ENCODE peak calls at places on chromosomes 2 and 18, in nine cellular contexts. U, E, X, J, K, I, L, Y and Q are unnamed samples.
A peak's percentile ranks its signal among the peaks of the same experiment; 100 is the strongest.

GRCh38 chr2:3094999-3095958 is 282.3 kb downstream of the EIPR1 start:
- DNase-seq in U (peak; percentile 6), E (no peak), J (no peak), X (no peak), L (no peak), Y (no peak), K (no peak), I (no peak), Q (no peak)

GRCh38 chr2:30628341-30628740 is 178.9 kb downstream of the CAPN13 start:
- DNase-seq in Y (no peak), U (no peak), L (no peak), J (no peak), K (no peak), E (no peak), X (no peak), I (no peak), Q (no peak)

GRCh38 chr2:52676056-52676455 is 1091.5 kb upstream of the CHAC2 start:
- DNase-seq in Y (no peak), L (no peak), J (no peak), E (no peak), X (no peak), K (no peak), U (no peak), I (no peak), Q (no peak)

GRCh38 chr18:23538040-23538439 is 34.7 kb downstream of the RMC1 start:
- DNase-seq in I (no peak), K (no peak), X (no peak), E (no peak), J (no peak), Y (no peak), U (no peak), L (no peak), Q (no peak)

GRCh38 chr2:54634564-54635511 is 88.6 kb upstream of the EML6 start:
- DNase-seq in U (peak; percentile 71), L (peak; percentile 22), J (no peak), K (no peak), I (peak; percentile 44), E (no peak), Y (no peak), X (peak; percentile 61), Q (no peak)

GRCh38 chr2:240815761-240816583 is 4.0 kb downstream of the KIF1A start:
- DNase-seq in U (no peak), K (no peak), L (no peak), I (no peak), Y (no peak), E (no peak), X (no peak), J (no peak), Q (no peak)

GRCh38 chr18:73283788-73284187 is 416.0 kb upstream of the NETO1 start:
- DNase-seq in U (no peak), L (no peak), E (no peak), J (no peak), X (no peak), Y (no peak), I (no peak), K (no peak), Q (no peak)

GRCh38 chr18:7177131-7177744 is 53.7 kb upstream of the LRRC30 start:
- DNase-seq in L (no peak), X (peak; percentile 61), K (no peak), U (peak; percentile 91), I (no peak), J (no peak), E (no peak), Y (peak; percentile 41), Q (no peak)

GRCh38 chr2:70461414-70461813 is 92.2 kb downstream of the TGFA start:
- DNase-seq in K (no peak), X (no peak), I (no peak), E (no peak), U (no peak), L (no peak), J (no peak), Y (no peak), Q (no peak)

GRCh38 chr2:83081835-83082522 is 1377.1 kb downstream of the SUCLG1 start:
- DNase-seq in U (no peak), E (no peak), X (no peak), I (no peak), J (no peak), K (no peak), L (no peak), Y (no peak), Q (no peak)

GRCh38 chr18:60471652-60472051 is 99.1 kb upstream of the MC4R start:
- DNase-seq in K (no peak), L (no peak), I (no peak), E (no peak), X (no peak), U (no peak), J (no peak), Y (no peak), Q (no peak)

GRCh38 chr2:17309741-17310339 is 208.4 kb downstream of the RAD51AP2 start:
- DNase-seq in X (no peak), Y (no peak), J (no peak), U (peak; percentile 58), K (no peak), E (no peak), L (peak; percentile 15), I (no peak), Q (no peak)

GRCh38 chr2:200985806-200986205 is 22.3 kb upstream of the ORC2 start:
- DNase-seq in E (no peak), Y (no peak), I (no peak), K (no peak), J (no peak), L (no peak), X (no peak), U (no peak), Q (no peak)

GRCh38 chr2:25380586-25381360 is 39.0 kb upstream of the DNMT3A start:
- DNase-seq in J (no peak), U (peak; percentile 45), I (no peak), K (no peak), X (no peak), L (peak; percentile 35), Y (no peak), E (no peak), Q (no peak)

GRCh38 chr2:28390241-28390856 is 2.3 kb upstream of the FOSL2 start:
- DNase-seq in X (peak; percentile 88), L (peak; percentile 90), I (peak; percentile 88), Y (peak; percentile 93), U (peak; percentile 88), E (peak; percentile 78), K (peak; percentile 51), J (peak; percentile 66), Q (peak; percentile 80)

GRCh38 chr2:175806115-175806470 is 196.0 kb downstream of the LNPK start:
- DNase-seq in Y (no peak), L (no peak), E (no peak), K (no peak), J (no peak), I (no peak), U (no peak), X (no peak), Q (no peak)

GRCh38 chr2:16622399-16622968 is 43.1 kb downstream of the CYRIA start:
- DNase-seq in U (no peak), X (no peak), L (no peak), I (no peak), Y (no peak), J (no peak), K (no peak), E (no peak), Q (no peak)

GRCh38 chr18:3264362-3264761 is 2.4 kb downstream of the MYL12B start:
- DNase-seq in K (no peak), L (peak; percentile 35), U (no peak), I (no peak), X (no peak), J (no peak), E (no peak), Y (no peak), Q (no peak)
- H3K4me3 ChIP-seq in K (no peak overlapping the region), L (peak overlapping the region; percentile 92), U (no peak overlapping the region), I (peak overlapping the region; percentile 10), X (peak overlapping the region; percentile 95), J (peak overlapping the region; percentile 96), E (no peak overlapping the region), Y (no peak overlapping the region), Q (peak overlapping the region; percentile 11)

DNA sequence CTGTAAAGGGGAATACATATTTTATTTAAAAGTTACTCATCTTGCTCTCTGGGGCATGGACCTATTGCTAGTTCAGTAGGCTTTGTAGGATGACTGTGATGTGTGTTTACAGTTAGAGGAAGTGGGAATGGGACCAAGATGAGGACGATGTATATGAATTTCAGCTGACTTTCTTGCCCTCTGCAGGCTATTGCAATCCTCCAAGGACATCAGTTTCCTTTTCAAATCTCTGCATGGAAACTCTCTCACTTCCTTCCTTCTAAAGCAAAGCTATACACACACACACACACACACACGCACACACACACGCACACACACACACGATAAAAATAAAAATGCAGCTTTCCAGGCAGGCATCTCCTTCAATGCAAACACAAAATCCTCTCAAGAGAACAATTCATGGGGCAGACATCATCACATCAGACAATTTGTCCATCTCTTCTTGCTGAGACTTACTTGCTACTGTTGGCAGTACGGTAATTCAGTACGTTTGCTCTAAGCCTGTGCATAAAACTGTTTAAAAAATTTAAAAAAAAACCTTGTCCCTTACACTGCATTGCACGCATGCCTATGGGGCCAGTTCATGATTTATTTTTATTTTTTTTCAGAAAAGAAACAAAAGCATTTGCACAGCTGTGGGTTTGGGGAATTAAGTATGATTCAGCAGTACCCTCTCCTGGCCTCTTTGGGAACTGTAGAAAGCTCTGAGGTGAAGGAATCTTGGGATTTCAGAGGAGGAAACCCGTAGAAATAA is 27.2 kb upstream of the ICOS start:
- DNase-seq in I (peak; percentile 41), X (no peak), J (no peak), E (no peak), Y (no peak), U (peak; percentile 31), L (peak; percentile 11), K (no peak), Q (no peak)
- H3K27ac ChIP-seq in I (no peak overlapping the region), X (peak overlapping the region; percentile 18), J (peak overlapping the region; percentile 44), E (no peak overlapping the region), Y (peak overlapping the region; percentile 0), U (no peak overlapping the region), L (no peak overlapping the region), K (no peak overlapping the region), Q (no peak overlapping the region)

GRCh38 chr2:111072220-111072871 is 48.4 kb upstream of the BCL2L11 start:
- DNase-seq in L (no peak), U (no peak), J (no peak), K (no peak), X (no peak), I (no peak), E (no peak), Y (no peak), Q (no peak)
- H3K4me1 ChIP-seq in L (peaks cover 4% of the 10 kb centered on the region), U (no peaks in the 10 kb centered on the region), J (peaks cover 6% of the 10 kb centered on the region), K (no peaks in the 10 kb centered on the region), X (peaks cover 16% of the 10 kb centered on the region), I (no peaks in the 10 kb centered on the region), E (no peaks in the 10 kb centered on the region), Y (no peaks in the 10 kb centered on the region), Q (no peaks in the 10 kb centered on the region)

DNA sequence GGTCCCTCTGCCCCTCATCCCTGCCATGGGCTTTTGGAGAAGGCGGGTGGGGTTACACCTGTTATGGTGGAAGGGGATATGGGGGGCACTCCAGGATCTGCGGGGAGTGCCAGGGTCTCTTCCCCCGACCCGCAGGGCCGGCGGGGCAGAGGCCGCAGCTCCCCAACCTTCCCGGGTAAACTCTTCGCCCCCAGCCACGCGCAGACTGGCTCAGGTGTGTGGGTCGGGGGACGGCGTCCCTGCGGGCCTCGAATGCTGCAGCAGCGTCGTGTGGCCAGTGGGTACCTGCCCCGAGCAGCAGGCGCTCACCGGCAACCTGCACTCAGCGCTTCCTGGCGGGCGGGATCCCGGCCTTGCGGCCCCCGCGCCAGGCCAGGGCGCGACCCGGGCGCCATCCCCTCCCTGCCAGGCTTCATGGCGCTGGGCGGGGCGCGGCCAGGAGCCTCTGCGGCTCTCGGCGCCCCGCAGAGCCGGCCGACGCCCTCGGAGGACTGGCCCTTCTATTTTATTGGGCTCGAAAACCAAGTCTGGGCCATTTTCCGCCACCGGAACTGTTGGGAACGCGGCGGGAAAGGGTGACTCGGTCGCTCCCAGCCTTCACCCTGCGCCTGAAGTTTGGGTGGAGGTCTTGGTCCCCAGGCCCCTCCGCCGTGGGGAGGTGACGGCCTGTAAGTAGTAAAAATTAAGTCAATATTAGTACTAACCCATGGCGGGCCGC is 4.5 kb downstream of the GBX2 start:
- DNase-seq in U (no peak), Y (no peak), X (no peak), L (no peak), E (no peak), J (no peak), I (no peak), K (no peak), Q (no peak)
- H3K4me3 ChIP-seq in U (peak overlapping the region; percentile 52), Y (no peak overlapping the region), X (peak overlapping the region; percentile 32), L (peak overlapping the region; percentile 46), E (peak overlapping the region; percentile 13), J (peak overlapping the region; percentile 14), I (no peak overlapping the region), K (no peak overlapping the region), Q (no peak overlapping the region)